ENCODE peak calls at places on chromosomes 11 and 22, in seven cellular contexts. A, M, V, P, Y, F and S are unnamed samples.

GRCh38 chr22:49017769-49018330 is 809.8 kb downstream of the BRD1 start:
- DNase-seq in F (no peak), V (no peak), M (no peak), P (peak), Y (no peak), A (no peak), S (no peak)

GRCh38 chr11:100525197-100525596 is 161.9 kb upstream of the ARHGAP42 start:
- DNase-seq in M (no peak), Y (no peak), V (no peak), F (no peak), P (no peak), A (no peak), S (no peak)

GRCh38 chr11:103110406-103110805 is 1.2 kb downstream of the DYNC2H1 start:
- DNase-seq in F (no peak), A (no peak), Y (no peak), V (peak), P (no peak), M (no peak), S (no peak)

GRCh38 chr22:29879738-29880137 is 3.2 kb upstream of the MTMR3 start:
- DNase-seq in Y (no peak), P (no peak), M (no peak), V (peak), F (no peak), A (no peak), S (no peak)

GRCh38 chr11:129790131-129790530 is 25.5 kb upstream of the TMEM45B start:
- DNase-seq in A (no peak), V (no peak), F (peak), M (no peak), Y (no peak), P (no peak), S (no peak)

GRCh38 chr11:66668653-66669430 is 8.8 kb downstream of the RBM4B start:
- DNase-seq in M (no peak), F (no peak), P (no peak), Y (no peak), V (no peak), A (no peak), S (no peak)

GRCh38 chr22:48753752-48754517 is 1073.7 kb downstream of the BRD1 start:
- DNase-seq in F (no peak), P (peak), Y (no peak), V (no peak), A (no peak), M (no peak), S (no peak)

GRCh38 chr11:30917859-30918478 is 331.8 kb upstream of the MPPED2 start:
- DNase-seq in V (peak), Y (peak), F (no peak), A (no peak), M (peak), P (no peak), S (no peak)